ENCODE peak calls at places on chromosomes 1 and 21, in seven cellular contexts. X, S, L, U, A, P and I are unnamed samples.

GRCh38 chr1:6794164-6794563 is 8.9 kb downstream of the CAMTA1 start:
- DNase-seq in S (no peak), A (no peak), X (peak; percentile 68), P (peak; percentile 51), U (no peak), L (no peak), I (peak; percentile 33)

GRCh38 chr1:14980801-14981200 is 172.7 kb upstream of the TMEM51 start:
- DNase-seq in L (no peak), S (no peak), P (no peak), X (peak; percentile 69), A (no peak), U (no peak), I (no peak)

GRCh38 chr1:238469146-238469601 is 578.5 kb upstream of the ZP4 start:
- DNase-seq in S (no peak), X (no peak), L (no peak), A (no peak), P (no peak), U (peak; percentile 9), I (no peak)

GRCh38 chr1:34164510-34165381 is at the start of gene CSMD2:
- DNase-seq in X (peak; percentile 43), S (no peak), P (no peak), A (no peak), U (no peak), L (peak; percentile 42), I (peak; percentile 30)

GRCh38 chr1:165075725-165076370 is 280.7 kb downstream of the LMX1A start:
- DNase-seq in L (no peak), P (peak; percentile 33), X (peak; percentile 41), U (no peak), A (no peak), S (no peak), I (no peak)

GRCh38 chr1:213905315-213905714 is 82.5 kb upstream of the PROX1 start:
- DNase-seq in P (no peak), A (no peak), X (no peak), S (no peak), L (no peak), U (no peak), I (no peak)

GRCh38 chr1:202018476-202019234 is 8.3 kb downstream of the ELF3 start:
- DNase-seq in X (no peak), S (no peak), A (peak; percentile 88), P (no peak), L (peak; percentile 37), U (peak; percentile 67), I (no peak)

GRCh38 chr1:202126426-202126825 is 3.7 kb downstream of the GPR37L1 start:
- DNase-seq in U (no peak), P (no peak), S (no peak), A (no peak), X (no peak), L (no peak), I (no peak)

GRCh38 chr1:154115180-154115579 is 39.7 kb downstream of the NUP210L start:
- DNase-seq in U (no peak), P (peak; percentile 13), X (no peak), L (no peak), A (no peak), S (no peak), I (no peak)

GRCh38 chr21:18000961-18001522 is 181.9 kb upstream of the C21orf91 start:
- DNase-seq in L (no peak), U (no peak), A (no peak), P (no peak), X (no peak), S (no peak), I (no peak)

GRCh38 chr1:155269381-155269780 is 3.9 kb downstream of the CLK2 start:
- DNase-seq in L (no peak), A (no peak), S (no peak), X (no peak), P (no peak), U (no peak), I (no peak)

GRCh38 chr1:93036672-93037071 is 42.4 kb upstream of the MTF2 start:
- DNase-seq in S (no peak), L (no peak), A (no peak), X (no peak), U (no peak), P (no peak), I (no peak)

GRCh38 chr1:182236651-182237077 is 154.9 kb downstream of the GLUL start:
- DNase-seq in X (no peak), U (no peak), A (no peak), L (no peak), P (no peak), S (no peak), I (no peak)

GRCh38 chr1:236806634-236807033 is 11.5 kb downstream of the MTR start:
- DNase-seq in U (no peak), A (no peak), X (no peak), L (no peak), P (no peak), S (no peak), I (no peak)

GRCh38 chr1:201739492-201740085 is 89.4 kb upstream of the IPO9 start:
- DNase-seq in A (peak; percentile 67), P (peak; percentile 29), L (peak; percentile 62), X (no peak), S (no peak), U (no peak), I (peak; percentile 54)

GRCh38 chr21:39088831-39089380 is 94.3 kb downstream of the PSMG1 start:
- DNase-seq in A (no peak), L (no peak), S (no peak), P (no peak), U (no peak), X (peak; percentile 82), I (no peak)

GRCh38 chr1:236526079-236526478 is 2.3 kb downstream of the LGALS8 start:
- DNase-seq in U (no peak), S (no peak), A (no peak), X (no peak), P (no peak), L (no peak), I (no peak)

GRCh38 chr1:18936471-18936813 is 20.0 kb downstream of the IFFO2 start:
- DNase-seq in L (no peak), P (no peak), A (no peak), X (no peak), U (no peak), S (no peak), I (no peak)

GRCh38 chr1:158002630-158003408 is 9.4 kb downstream of the KIRREL1 start:
- DNase-seq in X (no peak), L (no peak), A (no peak), P (no peak), U (peak; percentile 75), S (no peak), I (no peak)

GRCh38 chr1:242133351-242133750 is 134.5 kb upstream of the MAP1LC3C start:
- DNase-seq in S (no peak), L (no peak), U (no peak), X (no peak), A (no peak), P (no peak), I (no peak)

GRCh38 chr1:29238601-29238964 is 2.3 kb downstream of the PTPRU start:
- DNase-seq in L (no peak), A (no peak), P (no peak), X (no peak), S (no peak), U (no peak), I (no peak)

GRCh38 chr1:216721878-216722277 is 1.4 kb downstream of the ESRRG start:
- DNase-seq in A (no peak), L (no peak), U (no peak), P (no peak), S (no peak), X (no peak), I (no peak)
- TF ChIP-seq CTCF in A (no peak), L (no peak), U (no peak), P (no peak), S (no peak), X (no peak), I (no peak)

GRCh38 chr1:59699227-59699847 is 115.4 kb upstream of the HOOK1 start:
- DNase-seq in A (no peak), S (no peak), L (no peak), X (peak; percentile 65), U (peak; percentile 19), P (peak; percentile 56), I (peak; percentile 34)
- TF ChIP-seq CTCF in A (peak; percentile 95), S (peak; percentile 99), L (peak; percentile 96), X (peak; percentile 98), U (peak; percentile 86), P (peak; percentile 79), I (peak; percentile 64)

GRCh38 chr1:227437495-227438008 is 119.3 kb upstream of the CDC42BPA start:
- DNase-seq in A (no peak), U (no peak), P (peak; percentile 11), X (peak; percentile 71), L (no peak), S (no peak), I (peak; percentile 50)

GRCh38 chr1:227432981-227433380 is 114.7 kb upstream of the CDC42BPA start:
- DNase-seq in X (no peak), P (no peak), S (no peak), U (no peak), L (no peak), A (no peak), I (no peak)

GRCh38 chr1:227433663-227434062 is 115.4 kb upstream of the CDC42BPA start:
- DNase-seq in X (no peak), L (no peak), A (no peak), S (no peak), P (no peak), U (no peak), I (no peak)

GRCh38 chr1:227432181-227432535 is 113.9 kb upstream of the CDC42BPA start:
- DNase-seq in L (no peak), X (no peak), P (no peak), S (no peak), A (no peak), U (no peak), I (no peak)

DNA sequence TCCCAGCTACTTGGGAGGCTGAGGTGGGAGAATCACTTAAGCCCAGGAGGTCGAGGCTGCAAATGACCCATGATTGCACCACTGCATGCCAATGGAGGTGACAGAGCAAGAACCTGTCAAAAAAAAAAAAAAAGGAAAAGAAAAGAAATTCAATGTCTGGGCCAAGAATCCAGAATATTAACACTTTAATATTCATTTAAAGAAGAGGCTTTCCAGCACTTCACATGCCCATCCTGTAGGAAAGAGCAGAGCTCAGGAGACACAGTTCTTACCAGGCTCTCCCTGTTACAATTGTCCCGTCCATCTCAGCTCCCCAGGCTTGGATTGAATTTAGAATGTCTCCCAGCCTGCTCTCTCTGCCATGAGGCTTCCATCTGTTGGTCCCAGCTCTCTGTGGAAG is 116.5 kb upstream of the CDC42BPA start:
- DNase-seq in U (no peak), S (no peak), X (no peak), P (no peak), A (no peak), L (no peak), I (no peak)
- TF ChIP-seq CTCF in U (no peak), S (no peak), X (no peak), P (no peak), A (no peak), L (no peak), I (no peak)

GRCh38 chr1:109772658-109773202 is 9.0 kb upstream of the EPS8L3 start:
- DNase-seq in X (no peak), A (no peak), P (no peak), L (no peak), U (no peak), S (no peak), I (no peak)

GRCh38 chr1:109771712-109772657 is 8.3 kb upstream of the EPS8L3 start:
- DNase-seq in L (no peak), X (no peak), U (no peak), S (no peak), A (no peak), P (no peak), I (no peak)

GRCh38 chr1:109773203-109773899 is 9.6 kb upstream of the EPS8L3 start:
- DNase-seq in X (peak; percentile 88), P (peak; percentile 87), L (peak; percentile 63), A (peak; percentile 81), S (peak; percentile 29), U (peak; percentile 48), I (peak; percentile 88)

GRCh38 chr1:109775408-109775807 is 11.7 kb upstream of the EPS8L3 start:
- DNase-seq in S (no peak), U (no peak), X (no peak), P (no peak), A (no peak), L (no peak), I (no peak)

GRCh38 chr1:109773900-109774485 is 10.3 kb upstream of the EPS8L3 start:
- DNase-seq in A (no peak), X (no peak), P (no peak), L (no peak), S (no peak), U (no peak), I (no peak)
- TF ChIP-seq CTCF in A (no peak), X (no peak), P (no peak), L (no peak), S (no peak), U (no peak), I (no peak)